ENCODE peak calls at places on chromosomes 12 and 14, in nine cellular contexts. Z is AG10803, M is mesenteric fat pad, Y is HFFc6, S is H54, R is SIG-M5, C is KG1, P is uterus, L is hepatocyte. I is an unnamed sample.

GRCh38 chr14:94548999-94549985 is 11.9 kb upstream of the SERPINA4 start:
- DNase-seq in C (peak; percentile 6), Y (no peak), M (no peak), P (peak; percentile 45), Z (peak; percentile 35), L (peak; percentile 70), S (peak; percentile 43), R (no peak), I (peak; percentile 9)

GRCh38 chr14:23660290-23661226 is 24.4 kb downstream of the DHRS2 start:
- DNase-seq in C (no peak), Y (no peak), L (no peak), M (peak; percentile 60), S (no peak), R (no peak), P (no peak), Z (no peak), I (no peak)

GRCh38 chr12:66329941-66330340 is 27.6 kb downstream of the HELB start:
- DNase-seq in Z (no peak), M (no peak), L (no peak), C (no peak), R (no peak), Y (no peak), P (no peak), S (no peak), I (no peak)

GRCh38 chr14:102471921-102472814 is 37.4 kb downstream of the ANKRD9 start:
- DNase-seq in P (no peak), Y (no peak), S (no peak), M (no peak), L (no peak), C (no peak), Z (no peak), R (no peak), I (no peak)

GRCh38 chr12:78430501-78430900 is 434.1 kb upstream of the SYT1 start:
- DNase-seq in R (no peak), Z (no peak), S (no peak), L (no peak), M (no peak), Y (no peak), P (no peak), C (no peak), I (no peak)

GRCh38 chr14:101078105-101078891 is 174.8 kb upstream of the RTL1 start:
- DNase-seq in C (no peak), S (no peak), P (no peak), Z (no peak), M (no peak), Y (no peak), L (no peak), R (no peak), I (no peak)

GRCh38 chr12:95820096-95820703 is 29.6 kb upstream of the NTN4 start:
- DNase-seq in M (no peak), L (peak; percentile 58), C (no peak), Y (peak; percentile 62), S (no peak), P (no peak), Z (peak; percentile 55), R (no peak), I (no peak)

GRCh38 chr12:110149104-110149660 is 25.0 kb downstream of the IFT81 start:
- DNase-seq in Z (no peak), C (no peak), L (no peak), P (no peak), M (no peak), S (no peak), Y (no peak), R (no peak), I (no peak)

GRCh38 chr12:3200032-3200617 is 122.9 kb downstream of the TSPAN9 start:
- DNase-seq in P (peak; percentile 57), R (no peak), L (peak; percentile 80), Y (peak; percentile 35), C (no peak), M (no peak), S (no peak), Z (peak; percentile 26), I (no peak)

GRCh38 chr12:57803317-57803893 is 15.1 kb downstream of the AVIL start:
- DNase-seq in M (no peak), R (no peak), P (peak; percentile 45), Z (peak; percentile 56), C (no peak), S (peak; percentile 57), L (peak; percentile 64), Y (peak; percentile 36), I (no peak)

GRCh38 chr12:18861287-18861858 is 123.5 kb downstream of the CAPZA3 start:
- DNase-seq in M (no peak), Y (no peak), C (no peak), L (peak; percentile 21), P (no peak), Z (no peak), S (no peak), R (no peak), I (no peak)

GRCh38 chr12:11863988-11864387 is 206.8 kb upstream of the BCL2L14 start:
- DNase-seq in S (no peak), Z (peak; percentile 62), C (no peak), R (no peak), P (no peak), L (no peak), Y (no peak), M (no peak), I (no peak)

GRCh38 chr12:16610006-16610520 is 4.1 kb upstream of the LMO3 start:
- DNase-seq in R (no peak), S (no peak), Z (no peak), C (no peak), M (no peak), L (no peak), P (no peak), Y (no peak), I (no peak)

GRCh38 chr12:12240671-12241345 is 26.0 kb downstream of the LRP6 start:
- DNase-seq in Y (no peak), M (no peak), P (no peak), Z (peak; percentile 54), S (no peak), C (no peak), L (no peak), R (no peak), I (no peak)

GRCh38 chr12:37548266-37548805 is 768.2 kb upstream of the ALG10B start:
- DNase-seq in Y (no peak), L (no peak), S (no peak), R (no peak), P (no peak), C (no peak), M (peak; percentile 71), Z (no peak), I (no peak)

GRCh38 chr14:80956922-80957321 is 1.5 kb downstream of the TSHR start:
- DNase-seq in Y (no peak), C (no peak), P (no peak), Z (no peak), R (no peak), M (no peak), L (no peak), S (no peak), I (no peak)

GRCh38 chr12:24749171-24749570 is 199.7 kb downstream of the BCAT1 start:
- DNase-seq in Y (no peak), R (no peak), S (no peak), C (no peak), M (no peak), Z (no peak), P (no peak), L (no peak), I (no peak)

GRCh38 chr12:123134265-123134664 is 16.6 kb downstream of the PITPNM2 start:
- DNase-seq in L (no peak), Z (no peak), R (no peak), Y (no peak), S (no peak), M (no peak), P (no peak), C (no peak), I (no peak)

GRCh38 chr14:62957562-62957961 is 87.7 kb downstream of the KCNH5 start:
- DNase-seq in R (no peak), S (peak; percentile 20), P (no peak), C (no peak), M (no peak), Y (peak; percentile 86), Z (peak; percentile 31), L (peak; percentile 5), I (peak; percentile 91)

GRCh38 chr12:111428728-111429175 is 23.0 kb downstream of the SH2B3 start:
- DNase-seq in R (no peak), L (no peak), C (peak; percentile 78), S (no peak), P (no peak), Z (no peak), Y (no peak), M (no peak), I (no peak)

GRCh38 chr12:68067762-68068376 is 78.6 kb downstream of the IFNG-AS1 start:
- DNase-seq in R (no peak), P (no peak), Y (no peak), M (no peak), C (no peak), Z (peak; percentile 1), S (no peak), L (no peak), I (no peak)

GRCh38 chr12:18813753-18814152 is 75.8 kb downstream of the CAPZA3 start:
- DNase-seq in Y (no peak), Z (no peak), L (no peak), C (no peak), S (no peak), M (no peak), P (no peak), R (no peak), I (no peak)

GRCh38 chr12:54759751-54760150 is 94.6 kb upstream of the MUCL1 start:
- DNase-seq in M (no peak), Y (peak; percentile 41), R (no peak), P (no peak), C (no peak), S (peak; percentile 7), Z (peak; percentile 11), L (peak; percentile 35), I (no peak)

GRCh38 chr12:121883315-121883660 is 5.3 kb upstream of the PSMD9 start:
- DNase-seq in R (no peak), Z (no peak), M (no peak), L (no peak), C (no peak), P (no peak), Y (no peak), S (no peak), I (no peak)

GRCh38 chr12:89370850-89371249 is 18.5 kb upstream of the DUSP6 start:
- DNase-seq in S (no peak), P (no peak), M (no peak), R (no peak), L (no peak), C (no peak), Y (peak; percentile 91), Z (peak; percentile 88), I (peak; percentile 74)

GRCh38 chr12:114168061-114168460 is 201.9 kb upstream of the RBM19 start:
- DNase-seq in L (no peak), S (no peak), Z (peak; percentile 69), P (no peak), C (no peak), R (no peak), Y (peak; percentile 70), M (no peak), I (no peak)

GRCh38 chr12:128286970-128287369 is 20.0 kb downstream of the TMEM132C start:
- DNase-seq in M (no peak), Z (no peak), P (no peak), R (no peak), L (no peak), S (no peak), C (no peak), Y (no peak), I (no peak)

GRCh38 chr14:68932219-68932618 is 46.9 kb downstream of the ACTN1 start:
- DNase-seq in Z (no peak), R (no peak), L (no peak), P (no peak), Y (no peak), C (no peak), S (no peak), M (no peak), I (no peak)

GRCh38 chr14:99270491-99271287 is 1.3 kb downstream of the BCL11B start:
- DNase-seq in P (no peak), R (no peak), Y (no peak), M (peak; percentile 82), L (peak; percentile 44), S (no peak), Z (no peak), C (no peak), I (no peak)